ENCODE peak calls at places on chromosomes 7 and 10, in four cellular contexts. B, Y, H and M are unnamed samples.

GRCh38 chr10:79206300-79207095 is 137.7 kb downstream of the ZMIZ1 start:
- DNase-seq in H (peak), Y (peak), B (no peak), M (no peak)

GRCh38 chr7:44634187-44634838 is 27.9 kb downstream of the OGDH start:
- DNase-seq in H (no peak), Y (no peak), B (no peak), M (no peak)

GRCh38 chr7:29243777-29244655 is 49.4 kb downstream of the CHN2 start:
- DNase-seq in Y (no peak), H (no peak), B (peak), M (no peak)

GRCh38 chr10:110395350-110396283 is 90.9 kb upstream of the SMNDC1 start:
- DNase-seq in H (no peak), B (no peak), Y (no peak), M (peak)

GRCh38 chr10:11165591-11166543 is 148.2 kb downstream of the CELF2 start:
- DNase-seq in B (no peak), H (peak), Y (peak), M (no peak)

GRCh38 chr7:41933427-41933826 is 230.5 kb upstream of the INHBA start:
- DNase-seq in H (no peak), Y (no peak), B (no peak), M (no peak)

GRCh38 chr7:154863766-154864530 is 139.0 kb downstream of the PAXIP1 start:
- DNase-seq in Y (no peak), H (no peak), B (no peak), M (no peak)

GRCh38 chr7:52876402-52876801 is 159.0 kb upstream of the POM121L12 start:
- DNase-seq in Y (no peak), H (no peak), B (no peak), M (no peak)

GRCh38 chr10:131206136-131206995 is 105.2 kb downstream of the TCERG1L start:
- DNase-seq in Y (no peak), B (no peak), H (no peak), M (no peak)

GRCh38 chr10:30098624-30099023 is 39.2 kb upstream of the JCAD start:
- DNase-seq in H (no peak), Y (no peak), B (no peak), M (peak)

GRCh38 chr10:110460111-110460809 is 37.4 kb upstream of the DUSP5 start:
- DNase-seq in Y (no peak), B (no peak), H (no peak), M (no peak)

GRCh38 chr7:103987455-103987854 is 2.0 kb downstream of the RELN start:
- DNase-seq in B (no peak), Y (no peak), H (no peak), M (no peak)

GRCh38 chr10:19488592-19489280 is 327.5 kb upstream of the PLXDC2 start:
- DNase-seq in B (no peak), H (peak), Y (peak), M (no peak)

GRCh38 chr7:115009736-115010435 is 88.0 kb downstream of the MDFIC start:
- DNase-seq in Y (no peak), B (no peak), H (no peak), M (no peak)

GRCh38 chr7:44634839-44635591 is 28.6 kb downstream of the OGDH start:
- DNase-seq in Y (no peak), B (no peak), H (no peak), M (no peak)

GRCh38 chr10:33295851-33296250 is 38.6 kb downstream of the NRP1 start:
- DNase-seq in H (no peak), B (no peak), Y (no peak), M (no peak)